ENCODE peak calls at places on chromosomes 13 and 19, in seven cellular contexts. One of them, this sample, is unnamed.

GRCh38 chr19:8074501-8074900 is 21.9 kb downstream of the CCL25 start:
- DNase-seq in GM12878: no peak
- DNase-seq in K562: peak; percentile 30
- DNase-seq in HepG2: no peak
- DNase-seq in HCT116: no peak
- DNase-seq in H1: no peak
- DNase-seq in SK-N-SH: peak; percentile 14
- DNase-seq in this sample: no peak

GRCh38 chr13:58043971-58044370 is 412.4 kb downstream of the PCDH17 start:
- DNase-seq in K562: no peak
- DNase-seq in H1: no peak
- DNase-seq in GM12878: no peak
- DNase-seq in HCT116: no peak
- DNase-seq in SK-N-SH: no peak
- DNase-seq in HepG2: no peak
- DNase-seq in this sample: no peak

GRCh38 chr19:36605839-36606478 is 846 bp downstream of the ZNF382 start:
- DNase-seq in SK-N-SH: no peak
- DNase-seq in H1: no peak
- DNase-seq in GM12878: peak; percentile 19
- DNase-seq in HCT116: no peak
- DNase-seq in HepG2: no peak
- DNase-seq in K562: no peak
- DNase-seq in this sample: no peak

GRCh38 chr13:98622926-98623325 is 46.0 kb upstream of the STK24 start:
- DNase-seq in K562: no peak
- DNase-seq in HCT116: no peak
- DNase-seq in H1: no peak
- DNase-seq in SK-N-SH: peak; percentile 35
- DNase-seq in HepG2: no peak
- DNase-seq in GM12878: no peak
- DNase-seq in this sample: no peak

GRCh38 chr19:39539165-39539518 is 819 bp downstream of the EID2 start:
- DNase-seq in GM12878: no peak
- DNase-seq in HCT116: no peak
- DNase-seq in SK-N-SH: no peak
- DNase-seq in H1: no peak
- DNase-seq in HepG2: peak; percentile 52
- DNase-seq in K562: peak; percentile 22
- DNase-seq in this sample: no peak

GRCh38 chr13:37884674-37885073 is 15.1 kb upstream of the TRPC4 start:
- DNase-seq in HepG2: no peak
- DNase-seq in GM12878: no peak
- DNase-seq in K562: no peak
- DNase-seq in SK-N-SH: no peak
- DNase-seq in H1: no peak
- DNase-seq in HCT116: no peak
- DNase-seq in this sample: no peak

GRCh38 chr13:98509271-98510155 is 67.4 kb downstream of the STK24 start:
- DNase-seq in HepG2: peak; percentile 30
- DNase-seq in SK-N-SH: no peak
- DNase-seq in GM12878: peak; percentile 79
- DNase-seq in H1: no peak
- DNase-seq in K562: peak; percentile 93
- DNase-seq in HCT116: peak; percentile 63
- DNase-seq in this sample: no peak

GRCh38 chr19:18587561-18587960 is 1.0 kb upstream of the REX1BD start:
- DNase-seq in H1: no peak
- DNase-seq in K562: no peak
- DNase-seq in HCT116: no peak
- DNase-seq in GM12878: no peak
- DNase-seq in HepG2: peak; percentile 43
- DNase-seq in SK-N-SH: no peak
- DNase-seq in this sample: no peak

GRCh38 chr13:32496574-32497160 is 41.9 kb downstream of the N4BP2L2 start:
- DNase-seq in H1: no peak
- DNase-seq in GM12878: no peak
- DNase-seq in HepG2: no peak
- DNase-seq in SK-N-SH: no peak
- DNase-seq in HCT116: no peak
- DNase-seq in K562: peak; percentile 60
- DNase-seq in this sample: no peak

GRCh38 chr19:19444694-19445155 is 39.2 kb downstream of the GATAD2A start:
- DNase-seq in K562: peak; percentile 85
- DNase-seq in GM12878: no peak
- DNase-seq in HCT116: no peak
- DNase-seq in SK-N-SH: no peak
- DNase-seq in HepG2: no peak
- DNase-seq in H1: no peak
- DNase-seq in this sample: no peak

GRCh38 chr13:51643882-51644281 is 59.6 kb downstream of the WDFY2 start:
- DNase-seq in H1: no peak
- DNase-seq in GM12878: no peak
- DNase-seq in K562: no peak
- DNase-seq in HepG2: peak; percentile 63
- DNase-seq in SK-N-SH: no peak
- DNase-seq in HCT116: peak; percentile 68
- DNase-seq in this sample: no peak

GRCh38 chr13:111912991-111913781 is 153.8 kb upstream of the SOX1 start:
- DNase-seq in HCT116: no peak
- DNase-seq in K562: no peak
- DNase-seq in H1: peak; percentile 39
- DNase-seq in HepG2: no peak
- DNase-seq in SK-N-SH: no peak
- DNase-seq in GM12878: no peak
- DNase-seq in this sample: no peak

GRCh38 chr13:44276061-44276460 is 97.6 kb upstream of the SERP2 start:
- DNase-seq in H1: no peak
- DNase-seq in HepG2: no peak
- DNase-seq in SK-N-SH: no peak
- DNase-seq in GM12878: no peak
- DNase-seq in K562: no peak
- DNase-seq in HCT116: no peak
- DNase-seq in this sample: no peak

GRCh38 chr13:53782400-53783030 is 753.9 kb downstream of the OLFM4 start:
- DNase-seq in H1: peak; percentile 47
- DNase-seq in HepG2: peak; percentile 33
- DNase-seq in GM12878: peak; percentile 3
- DNase-seq in SK-N-SH: peak; percentile 30
- DNase-seq in HCT116: no peak
- DNase-seq in K562: peak; percentile 21
- DNase-seq in this sample: peak; percentile 86

GRCh38 chr13:40552895-40553294 is 113.5 kb downstream of the FOXO1 start:
- DNase-seq in HepG2: peak; percentile 46
- DNase-seq in GM12878: no peak
- DNase-seq in SK-N-SH: no peak
- DNase-seq in H1: no peak
- DNase-seq in HCT116: no peak
- DNase-seq in K562: no peak
- DNase-seq in this sample: no peak

GRCh38 chr13:40549500-40550094 is 116.8 kb downstream of the FOXO1 start:
- DNase-seq in HCT116: no peak
- DNase-seq in SK-N-SH: no peak
- DNase-seq in K562: no peak
- DNase-seq in GM12878: no peak
- DNase-seq in HepG2: peak; percentile 77
- DNase-seq in H1: no peak
- DNase-seq in this sample: no peak

GRCh38 chr13:40547545-40548322 is 118.7 kb downstream of the FOXO1 start:
- DNase-seq in SK-N-SH: no peak
- DNase-seq in GM12878: no peak
- DNase-seq in HCT116: no peak
- DNase-seq in H1: no peak
- DNase-seq in HepG2: no peak
- DNase-seq in K562: no peak
- DNase-seq in this sample: no peak

GRCh38 chr13:40553356-40553755 is 113.1 kb downstream of the FOXO1 start:
- DNase-seq in HCT116: no peak
- DNase-seq in HepG2: no peak
- DNase-seq in SK-N-SH: no peak
- DNase-seq in H1: no peak
- DNase-seq in GM12878: no peak
- DNase-seq in K562: no peak
- DNase-seq in this sample: no peak

DNA sequence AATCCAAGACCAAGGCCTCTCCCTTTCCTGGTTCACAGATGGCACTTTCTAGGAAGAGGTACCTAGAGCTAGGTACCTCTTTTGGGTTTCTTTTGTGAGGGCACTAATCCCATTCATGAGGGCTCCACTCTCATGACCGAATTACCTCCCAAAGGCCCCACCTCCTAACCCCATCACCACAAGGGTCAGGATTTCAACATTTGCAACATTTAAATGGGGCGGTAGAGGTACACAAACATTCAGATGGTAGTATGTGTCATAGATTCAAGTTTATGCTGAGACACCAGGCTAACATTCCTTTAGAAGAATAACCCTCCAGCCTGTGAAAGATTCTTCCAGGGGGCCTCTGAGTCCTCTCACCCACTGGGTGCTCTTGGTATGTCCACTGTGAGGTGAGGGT is 116.3 kb downstream of the FOXO1 start:
- DNase-seq in HepG2: peak; percentile 34
- DNase-seq in HCT116: no peak
- DNase-seq in SK-N-SH: no peak
- DNase-seq in H1: no peak
- DNase-seq in K562: no peak
- DNase-seq in GM12878: no peak
- DNase-seq in this sample: no peak
- TF ChIP-seq JUND in HepG2: no peak
- TF ChIP-seq JUND in HCT116: no peak
- TF ChIP-seq JUND in SK-N-SH: no peak
- TF ChIP-seq JUND in H1: no peak
- TF ChIP-seq JUND in K562: no peak
- TF ChIP-seq JUND in GM12878: no peak
- TF ChIP-seq JUND in this sample: no peak

GRCh38 chr19:4055209-4055552 is 11.5 kb downstream of the ZBTB7A start:
- DNase-seq in HepG2: no peak
- DNase-seq in GM12878: no peak
- DNase-seq in SK-N-SH: no peak
- DNase-seq in HCT116: no peak
- DNase-seq in H1: no peak
- DNase-seq in K562: no peak
- DNase-seq in this sample: no peak
- TF ChIP-seq JUND in HepG2: no peak
- TF ChIP-seq JUND in GM12878: no peak
- TF ChIP-seq JUND in SK-N-SH: no peak
- TF ChIP-seq JUND in HCT116: no peak
- TF ChIP-seq JUND in H1: no peak
- TF ChIP-seq JUND in K562: no peak
- TF ChIP-seq JUND in this sample: no peak

GRCh38 chr19:28987177-28987576 is 225.8 kb downstream of the UQCRFS1 start:
- DNase-seq in SK-N-SH: no peak
- DNase-seq in H1: no peak
- DNase-seq in K562: no peak
- DNase-seq in HepG2: no peak
- DNase-seq in GM12878: no peak
- DNase-seq in HCT116: no peak
- DNase-seq in this sample: no peak

GRCh38 chr19:28988066-28988465 is 224.9 kb downstream of the UQCRFS1 start:
- DNase-seq in HepG2: no peak
- DNase-seq in GM12878: no peak
- DNase-seq in H1: no peak
- DNase-seq in HCT116: no peak
- DNase-seq in K562: no peak
- DNase-seq in SK-N-SH: no peak
- DNase-seq in this sample: no peak

GRCh38 chr19:28985201-28985600 is 227.8 kb downstream of the UQCRFS1 start:
- DNase-seq in HCT116: no peak
- DNase-seq in H1: no peak
- DNase-seq in SK-N-SH: no peak
- DNase-seq in K562: no peak
- DNase-seq in GM12878: no peak
- DNase-seq in HepG2: no peak
- DNase-seq in this sample: no peak

GRCh38 chr19:28990522-28990921 is 222.4 kb downstream of the UQCRFS1 start:
- DNase-seq in HepG2: no peak
- DNase-seq in K562: no peak
- DNase-seq in SK-N-SH: no peak
- DNase-seq in GM12878: no peak
- DNase-seq in HCT116: no peak
- DNase-seq in H1: no peak
- DNase-seq in this sample: peak; percentile 5
- TF ChIP-seq JUND in HepG2: no peak
- TF ChIP-seq JUND in K562: no peak
- TF ChIP-seq JUND in SK-N-SH: no peak
- TF ChIP-seq JUND in GM12878: no peak
- TF ChIP-seq JUND in HCT116: no peak
- TF ChIP-seq JUND in H1: no peak
- TF ChIP-seq JUND in this sample: no peak

GRCh38 chr13:39102981-39103490 is 64.8 kb downstream of the NHLRC3 start:
- DNase-seq in HCT116: no peak
- DNase-seq in SK-N-SH: no peak
- DNase-seq in H1: no peak
- DNase-seq in GM12878: no peak
- DNase-seq in K562: no peak
- DNase-seq in HepG2: no peak
- DNase-seq in this sample: no peak

GRCh38 chr13:39105110-39105509 is 66.9 kb downstream of the NHLRC3 start:
- DNase-seq in K562: no peak
- DNase-seq in GM12878: no peak
- DNase-seq in HepG2: no peak
- DNase-seq in H1: no peak
- DNase-seq in HCT116: no peak
- DNase-seq in SK-N-SH: peak; percentile 3
- DNase-seq in this sample: no peak

GRCh38 chr13:39095500-39095899 is 57.2 kb downstream of the NHLRC3 start:
- DNase-seq in HepG2: no peak
- DNase-seq in SK-N-SH: no peak
- DNase-seq in K562: no peak
- DNase-seq in HCT116: no peak
- DNase-seq in H1: no peak
- DNase-seq in GM12878: no peak
- DNase-seq in this sample: no peak

GRCh38 chr13:39106216-39106995 is 68.2 kb downstream of the NHLRC3 start:
- DNase-seq in H1: no peak
- DNase-seq in SK-N-SH: no peak
- DNase-seq in HepG2: peak; percentile 4
- DNase-seq in GM12878: no peak
- DNase-seq in K562: no peak
- DNase-seq in HCT116: no peak
- DNase-seq in this sample: no peak

DNA sequence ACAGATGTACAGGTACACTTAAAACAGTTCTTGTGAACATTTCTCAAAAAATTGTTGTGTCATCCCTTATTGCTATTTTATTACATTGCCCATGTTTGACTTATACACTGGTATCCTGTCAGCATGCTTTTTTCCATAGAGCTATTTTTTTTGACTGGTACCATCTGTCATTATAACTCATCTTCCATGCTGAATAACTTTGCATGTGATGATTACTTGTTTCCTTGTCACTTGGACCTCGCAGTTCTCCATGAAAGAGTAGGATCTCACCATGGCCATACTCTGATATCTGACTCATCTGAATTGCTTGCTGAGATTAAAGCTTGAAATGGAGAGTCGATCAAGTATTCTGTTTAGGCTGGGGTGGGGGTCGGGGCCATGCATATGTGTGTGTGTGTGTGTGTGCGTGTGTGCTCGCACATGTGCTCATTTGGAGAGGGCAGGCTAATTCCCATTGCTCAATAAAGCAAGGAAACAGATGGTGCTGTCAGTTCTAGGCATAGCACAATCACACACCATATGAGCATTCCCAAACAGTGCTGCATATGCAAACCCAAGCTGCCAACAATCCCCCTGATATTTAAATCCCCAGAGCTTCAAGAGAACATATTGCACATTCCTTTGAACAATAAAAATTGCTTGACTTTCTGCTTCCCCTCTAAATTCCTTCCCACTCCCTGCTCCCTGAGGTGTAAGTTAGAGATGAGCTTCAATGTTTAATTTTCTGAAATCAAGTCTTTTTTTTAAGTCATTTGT is 62.9 kb downstream of the NHLRC3 start:
- DNase-seq in K562: no peak
- DNase-seq in GM12878: no peak
- DNase-seq in HepG2: no peak
- DNase-seq in HCT116: no peak
- DNase-seq in SK-N-SH: no peak
- DNase-seq in H1: no peak
- DNase-seq in this sample: no peak
- TF ChIP-seq JUND in K562: no peak
- TF ChIP-seq JUND in GM12878: no peak
- TF ChIP-seq JUND in HepG2: no peak
- TF ChIP-seq JUND in HCT116: no peak
- TF ChIP-seq JUND in SK-N-SH: no peak
- TF ChIP-seq JUND in H1: no peak
- TF ChIP-seq JUND in this sample: no peak